ENCODE peak calls at places on chromosomes 12 and 14, in seven cellular contexts. O is SK-N-SH, L is GM12892, P is H1, W is K562, F is GM12878, B is HepG2. M is an unnamed sample.

GRCh38 chr12:9763025-9763424 is 2.3 kb upstream of the CD69 start:
- DNase-seq in L (no peak), F (no peak), W (peak), P (no peak), O (no peak), B (no peak), M (no peak)

GRCh38 chr12:123089125-123089524 is 61.8 kb downstream of the PITPNM2 start:
- DNase-seq in L (no peak), O (no peak), P (no peak), W (no peak), B (no peak), F (no peak), M (no peak)

GRCh38 chr14:104972301-104973211 is 5.6 kb downstream of the AHNAK2 start:
- DNase-seq in W (no peak), O (no peak), B (no peak), L (no peak), F (no peak), P (no peak), M (no peak)

GRCh38 chr14:98210045-98210678 is 1061.8 kb downstream of the BCL11B start:
- DNase-seq in F (no peak), B (no peak), W (no peak), P (no peak), L (no peak), O (no peak), M (no peak)

GRCh38 chr14:57512221-57512620 is 18.6 kb upstream of the CCDC198 start:
- DNase-seq in P (no peak), F (no peak), L (no peak), W (no peak), O (no peak), B (no peak), M (no peak)

GRCh38 chr12:104569348-104570173 is 112.8 kb downstream of the CHST11 start:
- DNase-seq in P (no peak), O (no peak), F (peak), L (no peak), B (no peak), W (no peak), M (peak)

GRCh38 chr14:61176686-61177085 is 104.5 kb downstream of the TMEM30B start:
- DNase-seq in L (no peak), W (no peak), F (no peak), P (no peak), O (no peak), B (no peak), M (no peak)

GRCh38 chr14:97180304-97181200 is 383.4 kb downstream of the VRK1 start:
- DNase-seq in O (no peak), L (no peak), W (no peak), F (no peak), B (peak), P (no peak), M (no peak)

GRCh38 chr14:57845802-57846531 is 19.9 kb downstream of the SLC35F4 start:
- DNase-seq in O (no peak), P (no peak), B (no peak), L (no peak), F (no peak), W (no peak), M (no peak)

GRCh38 chr12:49583361-49584094 is 15.6 kb upstream of the MCRS1 start:
- DNase-seq in B (no peak), F (no peak), O (no peak), L (no peak), W (no peak), P (no peak), M (no peak)

GRCh38 chr12:10641735-10642500 is 28.5 kb upstream of the MAGOHB start:
- DNase-seq in O (no peak), B (no peak), W (no peak), L (no peak), P (no peak), F (no peak), M (no peak)

GRCh38 chr12:48151103-48151771 is 6.1 kb downstream of the ASB8 start:
- DNase-seq in O (no peak), F (no peak), P (no peak), B (no peak), L (no peak), W (no peak), M (no peak)

GRCh38 chr12:77213316-77213715 is 147.9 kb upstream of the E2F7 start:
- DNase-seq in W (no peak), L (no peak), O (no peak), B (no peak), F (no peak), P (no peak), M (no peak)

GRCh38 chr12:3035815-3036702 is 41.1 kb upstream of the TSPAN9 start:
- DNase-seq in W (no peak), L (peak), F (no peak), P (no peak), B (no peak), O (peak), M (no peak)

GRCh38 chr14:69571879-69572633 is 2.6 kb downstream of the CCDC177 start:
- DNase-seq in F (no peak), B (peak), O (peak), W (peak), P (no peak), L (no peak), M (peak)

GRCh38 chr14:102164964-102165363 is 25.3 kb downstream of the WDR20 start:
- DNase-seq in L (no peak), W (no peak), B (no peak), O (no peak), F (no peak), P (no peak), M (no peak)

GRCh38 chr12:10363922-10364838 is 25.7 kb downstream of the KLRK1 start:
- DNase-seq in O (no peak), P (no peak), F (peak), B (peak), L (peak), W (peak), M (no peak)

GRCh38 chr12:120468846-120469449 is 600 bp downstream of the SRSF9 start:
- DNase-seq in O (peak), W (peak), P (no peak), B (no peak), F (no peak), L (no peak), M (peak)

GRCh38 chr12:66152732-66153131 is 17.1 kb downstream of the TMBIM4 start:
- DNase-seq in B (no peak), F (no peak), W (no peak), O (no peak), L (no peak), P (no peak), M (no peak)

GRCh38 chr14:105450123-105450505 is 24.5 kb upstream of the CRIP2 start:
- DNase-seq in W (no peak), P (no peak), L (no peak), F (no peak), O (no peak), B (no peak), M (no peak)

GRCh38 chr12:113040722-113041168 is 15.8 kb upstream of the DTX1 start:
- DNase-seq in P (no peak), L (no peak), W (no peak), F (no peak), O (no peak), B (peak), M (no peak)

GRCh38 chr12:95989504-95990123 is 6.5 kb downstream of the HAL start:
- DNase-seq in O (peak), W (no peak), B (no peak), P (no peak), L (no peak), F (no peak), M (no peak)

GRCh38 chr12:92078167-92079053 is 67.2 kb downstream of the BTG1 start:
- DNase-seq in W (peak), F (no peak), L (no peak), P (no peak), O (no peak), B (no peak), M (no peak)

GRCh38 chr12:96136129-96136528 is 58.0 kb upstream of the ELK3 start:
- DNase-seq in B (no peak), P (no peak), O (no peak), F (no peak), W (no peak), L (no peak), M (no peak)

GRCh38 chr12:132305991-132306884 is 23.2 kb downstream of the GALNT9 start:
- DNase-seq in P (no peak), W (no peak), O (no peak), F (no peak), B (no peak), L (no peak), M (no peak)

GRCh38 chr14:61561144-61561543 is 134.2 kb upstream of the HIF1A start:
- DNase-seq in W (peak), L (no peak), P (no peak), F (no peak), O (peak), B (peak), M (no peak)

GRCh38 chr14:68807148-68807600 is 14.3 kb upstream of the ZFP36L1 start:
- DNase-seq in P (no peak), O (peak), B (peak), F (no peak), L (no peak), W (peak), M (no peak)

GRCh38 chr14:37603688-37604251 is 8.3 kb downstream of the TTC6 start:
- DNase-seq in W (no peak), F (no peak), O (no peak), L (no peak), B (no peak), P (no peak), M (no peak)

GRCh38 chr12:106986135-106986534 is 811 bp downstream of the MTERF2 start:
- DNase-seq in F (no peak), P (no peak), O (no peak), L (no peak), W (no peak), B (no peak), M (no peak)

GRCh38 chr12:106985479-106985878 is 1.5 kb downstream of the MTERF2 start:
- DNase-seq in O (no peak), B (peak), P (no peak), L (no peak), W (peak), F (no peak), M (no peak)

GRCh38 chr12:106986625-106987389 is at the start of gene MTERF2:
- DNase-seq in P (peak), F (peak), O (peak), W (peak), B (peak), L (peak), M (peak)

GRCh38 chr12:106982229-106982628 is 4.7 kb downstream of the MTERF2 start:
- DNase-seq in W (no peak), F (no peak), L (no peak), B (no peak), P (no peak), O (no peak), M (no peak)

GRCh38 chr12:106984588-106985137 is 2.3 kb downstream of the MTERF2 start:
- DNase-seq in P (no peak), O (no peak), F (no peak), W (peak), L (no peak), B (no peak), M (no peak)
- TF ChIP-seq TAF1 in P (no peak), O (no peak), F (no peak), W (peak), L (no peak), B (no peak), M (no peak)

GRCh38 chr12:26374934-26375333 is 179.6 kb downstream of the SSPN start:
- DNase-seq in O (no peak), P (no peak), F (no peak), B (no peak), W (no peak), L (no peak), M (no peak)

GRCh38 chr12:26383041-26383440 is 187.7 kb downstream of the SSPN start:
- DNase-seq in O (no peak), F (no peak), W (no peak), P (no peak), L (no peak), B (no peak), M (no peak)

GRCh38 chr12:26378721-26379120 is 183.3 kb downstream of the SSPN start:
- DNase-seq in W (no peak), O (no peak), B (no peak), P (no peak), F (no peak), L (no peak), M (no peak)

GRCh38 chr12:26379777-26380467 is 184.5 kb downstream of the SSPN start:
- DNase-seq in L (no peak), W (no peak), F (no peak), B (no peak), P (no peak), O (no peak), M (no peak)
- TF ChIP-seq TAF1 in L (no peak), W (no peak), F (no peak), B (no peak), P (no peak), O (no peak), M (no peak)

GRCh38 chr14:103562135-103562384 is 397 bp downstream of the BAG5 start:
- DNase-seq in F (no peak), B (no peak), O (no peak), W (no peak), L (no peak), P (no peak), M (no peak)
- TF ChIP-seq TAF1 in F (no peak), B (no peak), O (no peak), W (no peak), L (no peak), P (no peak), M (no peak)

GRCh38 chr12:110679201-110679600 is 9.7 kb downstream of the HVCN1 start:
- DNase-seq in B (no peak), L (no peak), F (no peak), P (no peak), W (no peak), O (no peak), M (no peak)

GRCh38 chr12:110680032-110680431 is 8.9 kb downstream of the HVCN1 start:
- DNase-seq in F (no peak), P (no peak), B (no peak), L (no peak), O (no peak), W (no peak), M (no peak)

GRCh38 chr12:110676171-110676570 is 12.7 kb downstream of the HVCN1 start:
- DNase-seq in L (no peak), O (no peak), W (no peak), P (no peak), F (no peak), B (no peak), M (no peak)

GRCh38 chr12:110677982-110678381 is 10.9 kb downstream of the HVCN1 start:
- DNase-seq in P (no peak), W (no peak), F (no peak), B (no peak), L (no peak), O (no peak), M (no peak)

DNA sequence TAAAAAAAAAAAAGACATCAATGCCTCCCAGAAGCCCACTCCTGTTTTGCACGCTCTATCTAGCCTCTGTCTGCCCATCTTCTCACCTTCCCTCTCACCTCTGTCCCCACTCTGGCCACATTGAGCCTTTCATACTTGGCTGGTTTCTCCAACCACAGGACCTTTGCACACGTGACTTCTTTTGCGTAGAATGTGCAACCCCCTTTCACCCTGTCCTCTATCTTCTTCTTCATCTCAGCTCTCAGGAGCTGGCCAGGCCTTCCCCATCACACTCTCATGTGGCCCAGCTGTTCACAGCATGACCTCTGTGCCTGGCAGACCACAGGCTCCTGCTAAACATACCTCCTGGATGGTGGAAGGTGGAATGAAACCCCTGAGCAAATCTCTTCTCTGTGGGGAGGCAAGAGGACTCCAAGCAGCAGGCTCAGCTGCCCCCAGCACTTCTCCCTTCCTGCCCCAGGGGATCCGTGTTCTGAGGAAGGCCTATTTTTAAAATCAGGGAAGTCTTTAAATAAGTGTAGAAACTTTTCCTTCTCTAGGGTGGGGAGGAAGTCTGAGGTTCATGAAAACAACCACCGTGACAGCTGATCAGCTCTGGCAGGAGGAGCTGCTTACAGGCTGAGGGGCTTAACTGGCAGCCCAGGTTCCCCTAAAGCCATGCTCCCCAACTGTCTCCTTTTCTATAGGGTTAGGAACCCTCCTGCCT is 11.6 kb downstream of the HVCN1 start:
- DNase-seq in B (no peak), O (no peak), P (no peak), F (peak), W (no peak), L (no peak), M (no peak)
- TF ChIP-seq TAF1 in B (no peak), O (no peak), P (no peak), F (no peak), W (no peak), L (no peak), M (no peak)

DNA sequence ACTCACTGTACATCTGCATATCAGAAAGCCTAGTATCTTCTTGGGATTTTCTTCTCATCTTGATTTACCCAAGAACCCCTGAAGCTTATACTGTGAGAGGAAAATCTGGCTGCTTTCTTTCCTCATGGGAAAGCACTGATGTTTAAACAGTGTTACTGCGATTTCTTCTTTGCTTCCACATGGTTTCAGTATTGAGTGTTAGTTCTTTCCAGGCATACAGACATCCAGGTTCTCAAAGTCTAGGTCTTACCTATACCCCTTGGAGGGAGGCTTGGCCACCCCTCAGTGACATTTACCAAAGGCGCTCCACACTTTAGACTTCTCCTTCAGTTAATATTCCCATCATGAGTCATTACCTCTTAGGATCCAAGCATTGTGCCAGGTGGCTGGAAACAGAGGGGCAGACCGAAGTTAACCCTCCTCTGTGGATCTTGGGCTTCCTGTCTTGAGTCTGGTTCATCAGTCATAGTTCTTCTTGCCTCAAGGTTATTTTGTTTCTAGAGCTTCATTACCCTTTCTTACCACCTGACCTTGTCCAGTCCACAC is 79.1 kb downstream of the TMEM117 start:
- DNase-seq in W (peak), F (no peak), L (no peak), O (no peak), P (no peak), B (peak), M (no peak)
- TF ChIP-seq TAF1 in W (no peak), F (no peak), L (no peak), O (no peak), P (no peak), B (no peak), M (no peak)

M was measured in GM12891.